ENCODE peak calls at places on chromosomes 16 and 17, in six cellular contexts. One of them, this sample, is unnamed.

GRCh38 chr16:67770371-67770991 is 35.9 kb downstream of the RANBP10 start:
- DNase-seq in K562: no peak
- DNase-seq in tibial nerve: no peak
- DNase-seq in glutamatergic neuron: no peak
- DNase-seq in thoracic aorta: no peak
- DNase-seq in fibroblast of pulmonary artery: peak
- DNase-seq in this sample: no peak

GRCh38 chr16:23706439-23706838 is 6.6 kb downstream of the ERN2 start:
- DNase-seq in K562: no peak
- DNase-seq in tibial nerve: no peak
- DNase-seq in glutamatergic neuron: no peak
- DNase-seq in thoracic aorta: no peak
- DNase-seq in fibroblast of pulmonary artery: no peak
- DNase-seq in this sample: no peak

GRCh38 chr16:3469736-3470135 is 25.6 kb downstream of the C16orf90 start:
- DNase-seq in K562: no peak
- DNase-seq in tibial nerve: no peak
- DNase-seq in glutamatergic neuron: no peak
- DNase-seq in thoracic aorta: no peak
- DNase-seq in fibroblast of pulmonary artery: no peak
- DNase-seq in this sample: no peak

GRCh38 chr17:16243811-16244567 is 27.0 kb downstream of the PIGL start:
- DNase-seq in K562: peak
- DNase-seq in tibial nerve: no peak
- DNase-seq in glutamatergic neuron: no peak
- DNase-seq in thoracic aorta: no peak
- DNase-seq in fibroblast of pulmonary artery: no peak
- DNase-seq in this sample: no peak

GRCh38 chr16:3654249-3654991 is at the start of gene DNASE1:
- DNase-seq in K562: peak
- DNase-seq in tibial nerve: peak
- DNase-seq in glutamatergic neuron: peak
- DNase-seq in thoracic aorta: no peak
- DNase-seq in fibroblast of pulmonary artery: peak
- DNase-seq in this sample: peak

GRCh38 chr16:27235938-27236245 is 32.6 kb downstream of the KDM8 start:
- DNase-seq in K562: no peak
- DNase-seq in tibial nerve: no peak
- DNase-seq in glutamatergic neuron: no peak
- DNase-seq in thoracic aorta: no peak
- DNase-seq in fibroblast of pulmonary artery: no peak
- DNase-seq in this sample: no peak

GRCh38 chr17:82465023-82465603 is 6.6 kb downstream of the NARF start:
- DNase-seq in K562: peak
- DNase-seq in tibial nerve: no peak
- DNase-seq in glutamatergic neuron: no peak
- DNase-seq in thoracic aorta: no peak
- DNase-seq in fibroblast of pulmonary artery: no peak
- DNase-seq in this sample: no peak

GRCh38 chr16:6958184-6958583 is 374.5 kb upstream of the RBFOX1 start:
- DNase-seq in K562: no peak
- DNase-seq in tibial nerve: no peak
- DNase-seq in glutamatergic neuron: no peak
- DNase-seq in thoracic aorta: no peak
- DNase-seq in fibroblast of pulmonary artery: no peak
- DNase-seq in this sample: no peak

GRCh38 chr17:56173958-56174357 is 20.7 kb downstream of the ANKFN1 start:
- DNase-seq in K562: no peak
- DNase-seq in tibial nerve: no peak
- DNase-seq in glutamatergic neuron: peak
- DNase-seq in thoracic aorta: no peak
- DNase-seq in fibroblast of pulmonary artery: no peak
- DNase-seq in this sample: no peak

GRCh38 chr17:57900991-57901743 is 51.3 kb upstream of the MRPS23 start:
- DNase-seq in K562: no peak
- DNase-seq in tibial nerve: no peak
- DNase-seq in glutamatergic neuron: no peak
- DNase-seq in thoracic aorta: no peak
- DNase-seq in fibroblast of pulmonary artery: no peak
- DNase-seq in this sample: no peak

GRCh38 chr16:56833243-56833970 is 31.6 kb upstream of the SLC12A3 start:
- DNase-seq in K562: no peak
- DNase-seq in tibial nerve: no peak
- DNase-seq in glutamatergic neuron: no peak
- DNase-seq in thoracic aorta: no peak
- DNase-seq in fibroblast of pulmonary artery: no peak
- DNase-seq in this sample: no peak

GRCh38 chr17:57830880-57831279 is 19.0 kb downstream of the MRPS23 start:
- DNase-seq in K562: no peak
- DNase-seq in tibial nerve: no peak
- DNase-seq in glutamatergic neuron: no peak
- DNase-seq in thoracic aorta: no peak
- DNase-seq in fibroblast of pulmonary artery: no peak
- DNase-seq in this sample: no peak

GRCh38 chr17:67980456-67980855 is 15.8 kb downstream of the C17orf58 start:
- DNase-seq in K562: no peak
- DNase-seq in tibial nerve: no peak
- DNase-seq in glutamatergic neuron: no peak
- DNase-seq in thoracic aorta: no peak
- DNase-seq in fibroblast of pulmonary artery: no peak
- DNase-seq in this sample: no peak

GRCh38 chr16:50303605-50304466 is 37.5 kb downstream of the ADCY7 start:
- DNase-seq in K562: no peak
- DNase-seq in tibial nerve: no peak
- DNase-seq in glutamatergic neuron: no peak
- DNase-seq in thoracic aorta: no peak
- DNase-seq in fibroblast of pulmonary artery: peak
- DNase-seq in this sample: no peak

GRCh38 chr16:19666451-19666850 is 51.6 kb downstream of the KNOP1 start:
- DNase-seq in K562: no peak
- DNase-seq in tibial nerve: no peak
- DNase-seq in glutamatergic neuron: no peak
- DNase-seq in thoracic aorta: no peak
- DNase-seq in fibroblast of pulmonary artery: no peak
- DNase-seq in this sample: no peak

GRCh38 chr17:14372905-14373559 is 72.2 kb downstream of the HS3ST3B1 start:
- DNase-seq in K562: peak
- DNase-seq in tibial nerve: no peak
- DNase-seq in glutamatergic neuron: no peak
- DNase-seq in thoracic aorta: no peak
- DNase-seq in fibroblast of pulmonary artery: no peak
- DNase-seq in this sample: no peak

GRCh38 chr17:75500419-75501216 is 14.7 kb downstream of the CASKIN2 start:
- DNase-seq in K562: no peak
- DNase-seq in tibial nerve: no peak
- DNase-seq in glutamatergic neuron: no peak
- DNase-seq in thoracic aorta: no peak
- DNase-seq in fibroblast of pulmonary artery: no peak
- DNase-seq in this sample: no peak

GRCh38 chr16:47019563-47019962 is 46.1 kb upstream of the DNAJA2 start:
- DNase-seq in K562: no peak
- DNase-seq in tibial nerve: no peak
- DNase-seq in glutamatergic neuron: no peak
- DNase-seq in thoracic aorta: no peak
- DNase-seq in fibroblast of pulmonary artery: peak
- DNase-seq in this sample: no peak

GRCh38 chr17:76107507-76107906 is 3.9 kb upstream of the EXOC7 start:
- DNase-seq in K562: no peak
- DNase-seq in tibial nerve: no peak
- DNase-seq in glutamatergic neuron: no peak
- DNase-seq in thoracic aorta: no peak
- DNase-seq in fibroblast of pulmonary artery: peak
- DNase-seq in this sample: no peak

GRCh38 chr16:1871974-1872635 is at the start of gene MEIOB:
- DNase-seq in K562: peak
- DNase-seq in tibial nerve: no peak
- DNase-seq in glutamatergic neuron: peak
- DNase-seq in thoracic aorta: no peak
- DNase-seq in fibroblast of pulmonary artery: no peak
- DNase-seq in this sample: peak

GRCh38 chr17:45016823-45017222 is 34.6 kb downstream of the DCAKD start:
- DNase-seq in K562: peak
- DNase-seq in tibial nerve: no peak
- DNase-seq in glutamatergic neuron: no peak
- DNase-seq in thoracic aorta: no peak
- DNase-seq in fibroblast of pulmonary artery: no peak
- DNase-seq in this sample: no peak
- TF ChIP-seq CTCF in K562: peak
- TF ChIP-seq CTCF in tibial nerve: no peak
- TF ChIP-seq CTCF in glutamatergic neuron: no peak
- TF ChIP-seq CTCF in thoracic aorta: no peak
- TF ChIP-seq CTCF in fibroblast of pulmonary artery: peak
- TF ChIP-seq CTCF in this sample: no peak

DNA sequence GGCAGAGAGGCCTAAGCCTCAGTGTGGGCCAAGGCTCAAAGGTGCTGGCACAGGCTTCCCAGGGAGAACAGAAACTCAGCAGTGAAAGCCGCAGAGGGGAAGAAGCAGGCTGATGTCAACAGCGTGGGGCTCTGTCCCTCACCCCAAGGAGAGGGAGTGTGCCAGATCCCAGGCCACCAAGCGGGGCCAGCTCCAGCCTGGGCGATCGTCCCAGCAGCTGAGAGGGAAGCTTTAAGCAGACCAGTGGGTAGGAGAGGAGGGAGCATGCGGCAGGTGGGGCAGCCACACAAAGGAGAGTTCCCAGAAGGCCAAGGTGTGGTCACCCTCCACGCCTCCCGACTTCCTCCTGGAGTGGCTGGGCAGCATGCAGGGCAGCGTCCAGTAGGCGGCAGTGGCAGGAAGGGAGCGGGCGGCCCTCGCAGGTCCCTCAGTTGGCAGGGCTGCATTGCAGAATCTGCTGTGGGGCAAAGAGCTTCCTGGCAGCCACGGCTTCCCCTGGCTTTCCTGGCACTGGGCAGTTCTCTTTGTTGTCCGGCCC is 6.0 kb downstream of the SYNGR2 start:
- DNase-seq in K562: no peak
- DNase-seq in tibial nerve: peak
- DNase-seq in glutamatergic neuron: no peak
- DNase-seq in thoracic aorta: peak
- DNase-seq in fibroblast of pulmonary artery: no peak
- DNase-seq in this sample: no peak
- TF ChIP-seq CTCF in K562: no peak
- TF ChIP-seq CTCF in tibial nerve: peak
- TF ChIP-seq CTCF in glutamatergic neuron: no peak
- TF ChIP-seq CTCF in thoracic aorta: peak
- TF ChIP-seq CTCF in fibroblast of pulmonary artery: no peak
- TF ChIP-seq CTCF in this sample: no peak

GRCh38 chr17:11768981-11769380 is 170.7 kb downstream of the DNAH9 start:
- DNase-seq in K562: no peak
- DNase-seq in tibial nerve: no peak
- DNase-seq in glutamatergic neuron: no peak
- DNase-seq in thoracic aorta: no peak
- DNase-seq in fibroblast of pulmonary artery: no peak
- DNase-seq in this sample: no peak
- TF ChIP-seq CTCF in K562: no peak
- TF ChIP-seq CTCF in tibial nerve: no peak
- TF ChIP-seq CTCF in glutamatergic neuron: no peak
- TF ChIP-seq CTCF in thoracic aorta: no peak
- TF ChIP-seq CTCF in fibroblast of pulmonary artery: no peak
- TF ChIP-seq CTCF in this sample: no peak

GRCh38 chr17:28577466-28577824 is 750 bp upstream of the ALDOC start:
- DNase-seq in K562: no peak
- DNase-seq in tibial nerve: no peak
- DNase-seq in glutamatergic neuron: no peak
- DNase-seq in thoracic aorta: no peak
- DNase-seq in fibroblast of pulmonary artery: no peak
- DNase-seq in this sample: no peak

GRCh38 chr17:28576758-28577465 is at the start of gene ALDOC:
- DNase-seq in K562: peak
- DNase-seq in tibial nerve: peak
- DNase-seq in glutamatergic neuron: peak
- DNase-seq in thoracic aorta: peak
- DNase-seq in fibroblast of pulmonary artery: peak
- DNase-seq in this sample: peak

GRCh38 chr17:28579526-28579925 is 2.8 kb upstream of the ALDOC start:
- DNase-seq in K562: no peak
- DNase-seq in tibial nerve: no peak
- DNase-seq in glutamatergic neuron: no peak
- DNase-seq in thoracic aorta: no peak
- DNase-seq in fibroblast of pulmonary artery: no peak
- DNase-seq in this sample: no peak

GRCh38 chr17:28580925-28581324 is 4.2 kb upstream of the ALDOC start:
- DNase-seq in K562: no peak
- DNase-seq in tibial nerve: no peak
- DNase-seq in glutamatergic neuron: no peak
- DNase-seq in thoracic aorta: no peak
- DNase-seq in fibroblast of pulmonary artery: no peak
- DNase-seq in this sample: no peak

DNA sequence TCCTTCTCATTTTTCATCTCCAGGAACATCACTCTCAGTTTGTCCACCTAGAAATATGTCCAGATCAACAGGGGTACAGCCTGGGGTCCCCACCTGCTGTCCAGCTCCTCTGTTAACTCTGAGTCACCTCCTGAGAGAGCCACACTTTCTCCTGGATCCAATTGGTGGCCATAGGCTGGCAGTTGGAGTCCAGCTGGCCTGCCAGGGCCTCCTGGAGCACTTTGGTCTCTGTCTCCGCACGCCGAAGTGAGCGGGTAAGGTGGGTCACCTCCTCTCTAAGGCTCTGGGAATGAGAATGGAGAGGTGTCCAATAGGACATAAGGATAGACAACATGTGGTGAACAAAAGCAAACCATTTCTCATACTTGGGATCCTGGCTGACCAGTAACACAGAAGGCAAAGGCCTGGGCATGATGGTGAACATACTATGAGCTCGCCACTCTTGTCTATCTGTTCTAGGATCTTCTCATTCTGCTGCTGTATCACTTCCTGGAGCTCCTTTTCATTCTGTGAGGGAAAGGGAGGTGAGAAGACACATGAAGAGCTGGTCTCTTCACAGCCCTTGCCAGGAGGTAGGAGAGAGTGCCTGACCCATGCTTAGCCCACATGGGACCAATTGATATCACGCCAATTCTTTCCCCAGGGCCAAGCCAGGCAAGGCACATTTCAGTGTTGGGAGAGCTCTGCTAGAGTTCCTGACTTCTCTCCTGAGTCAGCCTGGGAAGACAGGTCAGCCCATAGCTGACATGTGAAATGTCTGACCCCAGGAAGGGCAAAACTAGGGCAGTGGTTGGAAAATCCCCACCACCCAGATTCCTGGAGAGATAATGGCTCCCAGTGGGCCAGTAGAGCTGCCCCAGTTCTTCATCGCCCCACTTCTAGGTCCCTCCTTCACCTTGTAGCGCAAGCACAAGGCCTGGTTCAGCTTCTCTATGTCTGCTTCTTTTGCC is 1.8 kb upstream of the ALDOC start:
- DNase-seq in K562: no peak
- DNase-seq in tibial nerve: no peak
- DNase-seq in glutamatergic neuron: no peak
- DNase-seq in thoracic aorta: no peak
- DNase-seq in fibroblast of pulmonary artery: no peak
- DNase-seq in this sample: no peak
- TF ChIP-seq CTCF in K562: no peak
- TF ChIP-seq CTCF in tibial nerve: no peak
- TF ChIP-seq CTCF in glutamatergic neuron: no peak
- TF ChIP-seq CTCF in thoracic aorta: no peak
- TF ChIP-seq CTCF in fibroblast of pulmonary artery: no peak
- TF ChIP-seq CTCF in this sample: no peak